ENCODE peak calls at places on chromosomes 5 and 9, in five cellular contexts. R is stimulated activated CD8-positive, alpha-beta memory T cell treated with anti-CD3 and anti-CD28 coated beads, Interleukin-15, amount 100 ng/mL, for 1 hour; N is GM23338; E is testis; V is GM04504. I is an unnamed sample.

GRCh38 chr9:117403403-117403811 is 11.4 kb downstream of the ASTN2 start:
- DNase-seq in V (no peak), E (peak), R (no peak), N (peak), I (no peak)

GRCh38 chr9:73116030-73116429 is 35.6 kb upstream of the ANXA1 start:
- DNase-seq in V (peak), E (no peak), R (no peak), N (no peak), I (no peak)

GRCh38 chr5:143023447-143024096 is 253.4 kb downstream of the ARHGAP26 start:
- DNase-seq in N (peak), V (no peak), E (peak), R (no peak), I (no peak)

GRCh38 chr5:141476132-141476909 is 555 bp downstream of the PCDHGC3 start:
- DNase-seq in R (no peak), N (peak), V (peak), E (peak), I (no peak)

GRCh38 chr9:99169982-99170761 is 51.6 kb downstream of the ALG2 start:
- DNase-seq in V (no peak), E (no peak), N (peak), R (no peak), I (peak)

GRCh38 chr5:69224520-69224919 is 10.2 kb upstream of the CDK7 start:
- DNase-seq in N (no peak), E (no peak), V (no peak), R (no peak), I (no peak)

GRCh38 chr9:85401998-85402397 is 339.8 kb downstream of the AGTPBP1 start:
- DNase-seq in R (no peak), E (no peak), V (no peak), N (no peak), I (no peak)

GRCh38 chr5:107794731-107795130 is 124.0 kb upstream of the EFNA5 start:
- DNase-seq in V (peak), R (no peak), E (no peak), N (no peak), I (no peak)

GRCh38 chr5:170552486-170553122 is 48.8 kb downstream of the KCNIP1 start:
- DNase-seq in R (no peak), N (peak), V (peak), E (peak), I (no peak)

GRCh38 chr5:135979510-135979909 is 24.7 kb upstream of the LECT2 start:
- DNase-seq in R (no peak), E (no peak), V (peak), N (no peak), I (no peak)

GRCh38 chr9:36074055-36074454 is 37.3 kb downstream of the RECK start:
- DNase-seq in V (no peak), R (no peak), E (no peak), N (no peak), I (no peak)

GRCh38 chr5:172183881-172184280 is 4.1 kb downstream of the STK10 start:
- DNase-seq in R (no peak), N (no peak), E (no peak), V (no peak), I (no peak)

GRCh38 chr9:31848505-31849285 is 535.7 kb upstream of the ACO1 start:
- DNase-seq in V (no peak), R (no peak), N (peak), E (peak), I (peak)

GRCh38 chr5:83467315-83468044 is 4.1 kb upstream of the VCAN start:
- DNase-seq in N (peak), V (no peak), R (no peak), E (no peak), I (no peak)

GRCh38 chr5:1772634-1773033 is 27.0 kb downstream of the MRPL36 start:
- DNase-seq in V (peak), E (no peak), N (no peak), R (no peak), I (peak)

GRCh38 chr9:93653762-93654161 is 77.4 kb downstream of the PHF2 start:
- DNase-seq in E (no peak), N (no peak), R (no peak), V (no peak), I (no peak)

GRCh38 chr5:95781101-95781583 is 41.4 kb downstream of the GLRX start:
- DNase-seq in R (peak), E (peak), N (peak), V (peak), I (no peak)

GRCh38 chr9:3989915-3990314 is 310.0 kb downstream of the GLIS3 start:
- DNase-seq in R (no peak), N (no peak), V (no peak), E (no peak), I (no peak)

GRCh38 chr9:35108461-35108860 is 5.5 kb upstream of the STOML2 start:
- DNase-seq in V (no peak), R (no peak), E (peak), N (no peak), I (no peak)

GRCh38 chr9:100379862-100380261 is 27.1 kb upstream of the TEX10 start:
- DNase-seq in V (peak), R (no peak), N (no peak), E (no peak), I (no peak)

GRCh38 chr5:145981612-145982571 is 45.5 kb downstream of the SH3RF2 start:
- DNase-seq in E (no peak), N (no peak), R (no peak), V (no peak), I (no peak)

GRCh38 chr5:141872496-141873356 is 5.5 kb downstream of the PCDH1 start:
- DNase-seq in R (no peak), N (peak), V (no peak), E (peak), I (no peak)

GRCh38 chr9:131657890-131658752 is 81.8 kb downstream of the RAPGEF1 start:
- DNase-seq in R (no peak), N (no peak), V (peak), E (no peak), I (no peak)

GRCh38 chr9:128225770-128226753 is 22.9 kb downstream of the DNM1 start:
- DNase-seq in E (no peak), R (no peak), N (no peak), V (no peak), I (no peak)

GRCh38 chr5:55994502-55994997 is at the start of gene IL6ST:
- DNase-seq in N (peak), E (no peak), R (peak), V (peak), I (no peak)

GRCh38 chr5:151596839-151597539 is 5.9 kb upstream of the FAT2 start:
- DNase-seq in V (no peak), N (peak), R (no peak), E (no peak), I (no peak)

GRCh38 chr9:98075332-98075805 is 18.8 kb downstream of the NANS start:
- DNase-seq in V (no peak), E (peak), N (peak), R (no peak), I (no peak)

GRCh38 chr5:31225118-31225517 is 31.6 kb downstream of the CDH6 start:
- DNase-seq in R (no peak), E (no peak), N (no peak), V (no peak), I (no peak)

GRCh38 chr9:133741716-133742115 is 3.6 kb upstream of the SARDH start:
- DNase-seq in E (peak), N (no peak), V (no peak), R (no peak), I (no peak)

GRCh38 chr9:101387871-101388506 is 3.2 kb upstream of the BAAT start:
- DNase-seq in R (no peak), E (peak), N (peak), V (peak), I (peak)

GRCh38 chr5:73274870-73275756 is 102.1 kb downstream of the TMEM174 start:
- DNase-seq in R (no peak), N (no peak), V (no peak), E (peak), I (no peak)

I was measured in K562.